ENCODE peak calls at places on chromosome 19, in ten cellular contexts. Z is body of pancreas, G is AG04449, E is suprapubic skin, V is tibial artery, P is cardiac fibroblast, L is fibroblast of pulmonary artery, C is fibroblast of the aortic adventitia, F is AG09309, K is thoracic aorta. U is an unnamed sample.

GRCh38 chr19:23312515-23312914 is 62.3 kb upstream of the ZNF724 start:
- DNase-seq in Z (no peak), G (no peak), E (no peak), V (no peak), P (no peak), L (no peak), C (no peak), F (no peak), K (no peak), U (no peak)

GRCh38 chr19:16380943-16381755 is 56.5 kb downstream of the KLF2 start:
- DNase-seq in Z (no peak), G (no peak), E (no peak), V (no peak), P (no peak), L (no peak), C (no peak), F (no peak), K (no peak), U (no peak)

GRCh38 chr19:33953592-33953991 is 156.9 kb downstream of the KCTD15 start:
- DNase-seq in Z (peak; percentile 15), G (no peak), E (no peak), V (no peak), P (no peak), L (peak; percentile 3), C (no peak), F (no peak), K (no peak), U (no peak)

GRCh38 chr19:33438016-33438671 is 64.6 kb downstream of the CEBPG start:
- DNase-seq in Z (no peak), G (no peak), E (no peak), V (no peak), P (peak; percentile 34), L (peak; percentile 29), C (peak; percentile 17), F (no peak), K (no peak), U (no peak)

GRCh38 chr19:37691881-37692504 is 27.6 kb downstream of the ZNF607 start:
- DNase-seq in Z (peak; percentile 72), G (no peak), E (peak; percentile 88), V (peak; percentile 78), P (peak; percentile 92), L (peak; percentile 91), C (peak; percentile 65), F (peak; percentile 28), K (peak; percentile 60), U (peak; percentile 66)

GRCh38 chr19:10061717-10062310 is 24.3 kb upstream of the SHFL start:
- DNase-seq in Z (no peak), G (no peak), E (no peak), V (no peak), P (no peak), L (no peak), C (no peak), F (no peak), K (no peak), U (no peak)

GRCh38 chr19:976476-976875 is 7.7 kb upstream of the WDR18 start:
- DNase-seq in Z (no peak), G (no peak), E (no peak), V (no peak), P (no peak), L (no peak), C (no peak), F (no peak), K (no peak), U (no peak)

GRCh38 chr19:7454998-7455397 is 33.8 kb downstream of the PEX11G start:
- DNase-seq in Z (no peak), G (no peak), E (no peak), V (no peak), P (no peak), L (no peak), C (no peak), F (no peak), K (no peak), U (no peak)

GRCh38 chr19:41872775-41873647 is 4.1 kb upstream of the CD79A start:
- DNase-seq in Z (peak; percentile 87), G (no peak), E (no peak), V (no peak), P (peak; percentile 66), L (peak; percentile 67), C (peak; percentile 55), F (no peak), K (no peak), U (no peak)

GRCh38 chr19:55494172-55494761 is 6.0 kb downstream of the SSC5D start:
- DNase-seq in Z (no peak), G (no peak), E (no peak), V (peak; percentile 50), P (peak; percentile 94), L (peak; percentile 94), C (peak; percentile 70), F (no peak), K (no peak), U (no peak)

GRCh38 chr19:38676023-38676877 is 28.8 kb downstream of the ACTN4 start:
- DNase-seq in Z (no peak), G (no peak), E (no peak), V (no peak), P (peak; percentile 67), L (peak; percentile 75), C (peak; percentile 73), F (no peak), K (no peak), U (no peak)

GRCh38 chr19:10388957-10389356 is 8.6 kb upstream of the TYK2 start:
- DNase-seq in Z (peak; percentile 89), G (no peak), E (peak; percentile 90), V (peak; percentile 90), P (peak; percentile 85), L (peak; percentile 87), C (peak; percentile 85), F (peak; percentile 35), K (peak; percentile 76), U (peak; percentile 50)

DNA sequence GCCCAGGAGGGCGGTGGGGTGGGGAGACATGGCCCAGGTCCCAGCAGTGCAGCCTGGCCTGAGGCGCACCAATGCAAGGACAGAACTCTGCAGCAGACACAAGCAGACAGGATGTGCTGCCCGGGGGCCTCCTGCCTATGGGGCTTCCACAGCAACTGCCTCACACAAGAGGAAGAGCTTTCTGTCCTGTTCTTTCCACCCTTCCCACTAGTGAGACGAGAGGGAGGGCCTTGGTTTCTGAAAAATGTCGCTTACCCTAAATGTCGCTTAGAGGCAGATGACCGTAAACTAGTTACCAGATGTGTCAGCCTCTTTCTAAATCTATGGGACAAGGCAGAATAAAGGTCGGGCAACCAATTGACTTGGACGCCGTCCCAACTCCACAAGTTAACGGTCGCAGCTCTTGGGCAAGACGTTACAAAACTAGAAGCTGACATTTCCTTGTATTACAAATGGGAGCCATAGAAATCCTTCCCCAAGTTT is at the start of gene LAIR1:
- DNase-seq in Z (peak; percentile 59), G (no peak), E (no peak), V (peak; percentile 41), P (no peak), L (no peak), C (no peak), F (no peak), K (no peak), U (no peak)
- H3K4me3 ChIP-seq in Z (no peak within 1 kb of the TSS), G (no peak within 1 kb of the TSS), E (peak within 1 kb of the TSS; percentile 21), V (peak within 1 kb of the TSS; percentile 28), P (no peak within 1 kb of the TSS), L (no peak within 1 kb of the TSS), C (no peak within 1 kb of the TSS), F (no peak within 1 kb of the TSS), K (peak within 1 kb of the TSS; percentile 43), U (no peak within 1 kb of the TSS)

GRCh38 chr19:35169226-35169995 is 14.9 kb downstream of the FXYD5 start:
- DNase-seq in Z (no peak), G (no peak), E (no peak), V (no peak), P (no peak), L (no peak), C (no peak), F (no peak), K (no peak), U (no peak)

GRCh38 chr19:35168261-35168660 is 13.7 kb downstream of the FXYD5 start:
- DNase-seq in Z (no peak), G (no peak), E (no peak), V (no peak), P (no peak), L (no peak), C (no peak), F (no peak), K (no peak), U (no peak)

GRCh38 chr19:35171730-35172129 is 17.2 kb downstream of the FXYD5 start:
- DNase-seq in Z (no peak), G (no peak), E (no peak), V (no peak), P (no peak), L (no peak), C (no peak), F (no peak), K (no peak), U (no peak)

GRCh38 chr19:35167251-35168119 is 12.9 kb downstream of the FXYD5 start:
- DNase-seq in Z (no peak), G (no peak), E (no peak), V (no peak), P (no peak), L (no peak), C (no peak), F (no peak), K (no peak), U (no peak)

DNA sequence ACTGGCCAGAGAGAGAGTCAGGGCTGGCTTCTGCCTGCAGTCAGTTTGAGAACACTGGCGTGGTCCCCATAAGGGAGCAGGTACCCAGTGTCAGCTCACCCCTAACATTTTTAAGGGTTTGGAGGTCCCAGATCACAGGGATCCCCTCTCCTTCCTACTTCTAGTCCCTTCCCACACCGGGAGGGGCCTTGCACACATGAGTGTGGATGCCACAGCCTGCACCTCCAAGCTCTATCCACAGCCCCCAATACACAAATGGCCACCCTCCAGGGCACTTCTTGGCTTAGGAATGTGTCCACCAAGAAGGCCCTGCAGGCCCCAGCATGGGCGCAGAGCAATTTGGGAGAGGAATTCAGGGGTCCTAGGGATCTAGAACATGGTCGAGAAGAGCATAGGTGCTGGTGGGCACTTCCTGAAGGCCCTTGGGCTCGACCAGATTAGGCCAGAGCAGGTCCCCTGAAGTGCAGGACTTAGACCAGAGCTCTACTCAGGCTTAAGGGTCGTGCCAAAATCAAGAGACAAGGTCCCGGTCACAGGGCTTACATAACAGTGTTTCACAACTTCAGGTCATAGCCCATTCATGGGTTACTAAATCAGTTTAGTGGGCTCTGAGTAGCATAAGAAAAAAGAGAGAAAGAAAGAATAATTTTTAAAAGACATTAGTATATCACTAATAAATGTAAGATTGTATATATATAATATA is 16.0 kb downstream of the FXYD5 start:
- DNase-seq in Z (no peak), G (no peak), E (no peak), V (no peak), P (no peak), L (peak; percentile 28), C (peak; percentile 25), F (no peak), K (no peak), U (no peak)
- H3K4me3 ChIP-seq in Z (no peak overlapping the region), G (no peak overlapping the region), E (no peak overlapping the region), V (no peak overlapping the region), P (no peak overlapping the region), L (no peak overlapping the region), C (no peak overlapping the region), F (no peak overlapping the region), K (no peak overlapping the region), U (no peak overlapping the region)

GRCh38 chr19:53892981-53893325 is 11.0 kb downstream of the PRKCG start:
- DNase-seq in Z (no peak), G (no peak), E (no peak), V (no peak), P (no peak), L (no peak), C (no peak), F (no peak), K (no peak), U (no peak)
- H3K4me3 ChIP-seq in Z (no peak overlapping the region), G (no peak overlapping the region), E (no peak overlapping the region), V (no peak overlapping the region), P (no peak overlapping the region), L (no peak overlapping the region), C (no peak overlapping the region), F (no peak overlapping the region), K (no peak overlapping the region), U (no peak overlapping the region)

GRCh38 chr19:51993422-51993821 is 6.8 kb upstream of the ZNF350 start:
- DNase-seq in Z (no peak), G (no peak), E (no peak), V (no peak), P (no peak), L (no peak), C (no peak), F (no peak), K (no peak), U (no peak)
- H3K4me3 ChIP-seq in Z (no peak overlapping the region), G (no peak overlapping the region), E (no peak overlapping the region), V (no peak overlapping the region), P (no peak overlapping the region), L (no peak overlapping the region), C (no peak overlapping the region), F (no peak overlapping the region), K (no peak overlapping the region), U (no peak overlapping the region)

U was measured in AG04450.